ENCODE peak calls at places on chromosome 13, in four cellular contexts. One of them, this sample, is unnamed.

GRCh38 chr13:93561553-93561952 is 334.9 kb downstream of the GPC6 start:
- DNase-seq in body of pancreas: no peak
- DNase-seq in BE2C: no peak
- DNase-seq in left ventricle myocardium inferior: no peak
- DNase-seq in this sample: no peak

GRCh38 chr13:80141114-80141849 is 199.6 kb downstream of the SPRY2 start:
- DNase-seq in BE2C: no peak
- DNase-seq in left ventricle myocardium inferior: peak; percentile 68
- DNase-seq in body of pancreas: peak; percentile 37
- DNase-seq in this sample: peak; percentile 90

GRCh38 chr13:40480915-40481525 is 185.4 kb downstream of the FOXO1 start:
- DNase-seq in body of pancreas: no peak
- DNase-seq in BE2C: no peak
- DNase-seq in left ventricle myocardium inferior: no peak
- DNase-seq in this sample: no peak

GRCh38 chr13:60226507-60226906 is 62.8 kb upstream of the DIAPH3 start:
- DNase-seq in left ventricle myocardium inferior: no peak
- DNase-seq in BE2C: peak; percentile 70
- DNase-seq in body of pancreas: peak; percentile 53
- DNase-seq in this sample: no peak

GRCh38 chr13:109783815-109784589 is 2.4 kb downstream of the IRS2 start:
- DNase-seq in left ventricle myocardium inferior: no peak
- DNase-seq in BE2C: peak; percentile 63
- DNase-seq in body of pancreas: no peak
- DNase-seq in this sample: no peak

GRCh38 chr13:47665041-47665440 is 336.0 kb downstream of the SUCLA2 start:
- DNase-seq in BE2C: no peak
- DNase-seq in left ventricle myocardium inferior: no peak
- DNase-seq in body of pancreas: no peak
- DNase-seq in this sample: no peak

GRCh38 chr13:83906240-83906820 is 24.1 kb upstream of the SLITRK1 start:
- DNase-seq in body of pancreas: no peak
- DNase-seq in left ventricle myocardium inferior: no peak
- DNase-seq in BE2C: no peak
- DNase-seq in this sample: no peak

GRCh38 chr13:94966380-94966779 is 254.0 kb upstream of the SOX21 start:
- DNase-seq in BE2C: no peak
- DNase-seq in body of pancreas: no peak
- DNase-seq in left ventricle myocardium inferior: no peak
- DNase-seq in this sample: no peak

GRCh38 chr13:99418663-99419140 is 82.6 kb upstream of the TM9SF2 start:
- DNase-seq in left ventricle myocardium inferior: no peak
- DNase-seq in BE2C: no peak
- DNase-seq in body of pancreas: no peak
- DNase-seq in this sample: no peak

GRCh38 chr13:80584785-80585184 is 243.9 kb upstream of the SPRY2 start:
- DNase-seq in body of pancreas: no peak
- DNase-seq in BE2C: no peak
- DNase-seq in left ventricle myocardium inferior: no peak
- DNase-seq in this sample: no peak

GRCh38 chr13:98976941-98977340 is 923 bp downstream of the DOCK9 start:
- DNase-seq in left ventricle myocardium inferior: no peak
- DNase-seq in body of pancreas: no peak
- DNase-seq in BE2C: no peak
- DNase-seq in this sample: no peak

GRCh38 chr13:98839826-98840769 is 87.6 kb upstream of the SLC15A1 start:
- DNase-seq in left ventricle myocardium inferior: peak; percentile 60
- DNase-seq in body of pancreas: peak; percentile 71
- DNase-seq in BE2C: peak; percentile 78
- DNase-seq in this sample: peak; percentile 68

GRCh38 chr13:38226496-38226895 is 123.2 kb upstream of the UFM1 start:
- DNase-seq in body of pancreas: no peak
- DNase-seq in left ventricle myocardium inferior: no peak
- DNase-seq in BE2C: no peak
- DNase-seq in this sample: no peak
- H3K4me3 ChIP-seq in body of pancreas: no peak overlapping the region
- H3K4me3 ChIP-seq in left ventricle myocardium inferior: no peak overlapping the region
- H3K4me3 ChIP-seq in BE2C: no peak overlapping the region
- H3K4me3 ChIP-seq in this sample: no peak overlapping the region

GRCh38 chr13:91351980-91352379 is 4.5 kb downstream of the MIR17HG start:
- DNase-seq in body of pancreas: no peak
- DNase-seq in BE2C: no peak
- DNase-seq in left ventricle myocardium inferior: no peak
- DNase-seq in this sample: no peak
- H3K4me3 ChIP-seq in body of pancreas: no peak overlapping the region
- H3K4me3 ChIP-seq in BE2C: peak overlapping the region; percentile 6
- H3K4me3 ChIP-seq in left ventricle myocardium inferior: no peak overlapping the region
- H3K4me3 ChIP-seq in this sample: no peak overlapping the region

GRCh38 chr13:31675521-31675953 is 63.8 kb upstream of the RXFP2 start:
- DNase-seq in left ventricle myocardium inferior: no peak
- DNase-seq in BE2C: peak; percentile 77
- DNase-seq in body of pancreas: no peak
- DNase-seq in this sample: no peak
- H3K4me3 ChIP-seq in left ventricle myocardium inferior: no peak overlapping the region
- H3K4me3 ChIP-seq in BE2C: peak overlapping the region; percentile 22
- H3K4me3 ChIP-seq in body of pancreas: no peak overlapping the region
- H3K4me3 ChIP-seq in this sample: no peak overlapping the region

DNA sequence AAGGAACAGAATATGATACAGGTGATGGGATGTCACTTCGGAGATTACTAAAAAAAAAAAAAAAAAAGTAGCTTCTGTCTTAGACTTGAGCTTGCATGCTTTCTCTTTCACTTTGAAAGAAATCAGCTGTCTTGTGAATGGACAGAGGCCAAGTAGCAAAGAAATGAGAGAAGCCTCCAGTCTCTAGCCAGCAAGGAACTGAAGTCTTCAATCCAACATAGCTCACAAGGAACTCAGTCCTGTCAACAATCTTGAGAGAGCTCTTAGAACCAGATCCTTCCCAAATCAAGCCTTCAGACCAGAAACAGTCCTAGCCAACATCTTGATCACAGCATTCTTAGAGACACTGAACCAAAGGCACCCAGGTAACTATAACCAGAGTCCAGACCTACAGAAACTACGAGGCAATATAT is 7.7 kb downstream of the N4BP2L2 start:
- DNase-seq in BE2C: no peak
- DNase-seq in left ventricle myocardium inferior: no peak
- DNase-seq in body of pancreas: no peak
- DNase-seq in this sample: peak; percentile 62
- H3K4me3 ChIP-seq in BE2C: no peak overlapping the region
- H3K4me3 ChIP-seq in left ventricle myocardium inferior: peak overlapping the region; percentile 24
- H3K4me3 ChIP-seq in body of pancreas: no peak overlapping the region
- H3K4me3 ChIP-seq in this sample: no peak overlapping the region

GRCh38 chr13:106562301-106562700 is 5.6 kb downstream of the ARGLU1 start:
- DNase-seq in body of pancreas: no peak
- DNase-seq in BE2C: no peak
- DNase-seq in left ventricle myocardium inferior: no peak
- DNase-seq in this sample: no peak
- H3K4me3 ChIP-seq in body of pancreas: no peak overlapping the region
- H3K4me3 ChIP-seq in BE2C: no peak overlapping the region
- H3K4me3 ChIP-seq in left ventricle myocardium inferior: no peak overlapping the region
- H3K4me3 ChIP-seq in this sample: no peak overlapping the region

GRCh38 chr13:101451641-101452040 is 834 bp upstream of the ITGBL1 start:
- DNase-seq in left ventricle myocardium inferior: no peak
- DNase-seq in body of pancreas: no peak
- DNase-seq in BE2C: no peak
- DNase-seq in this sample: no peak

GRCh38 chr13:101454767-101455166 is 2.3 kb downstream of the ITGBL1 start:
- DNase-seq in left ventricle myocardium inferior: no peak
- DNase-seq in BE2C: no peak
- DNase-seq in body of pancreas: no peak
- DNase-seq in this sample: no peak

GRCh38 chr13:101452519-101453485 is at the start of gene ITGBL1:
- DNase-seq in left ventricle myocardium inferior: peak; percentile 25
- DNase-seq in body of pancreas: peak; percentile 7
- DNase-seq in BE2C: no peak
- DNase-seq in this sample: no peak

GRCh38 chr13:101455863-101456262 is 3.4 kb downstream of the ITGBL1 start:
- DNase-seq in left ventricle myocardium inferior: no peak
- DNase-seq in BE2C: no peak
- DNase-seq in body of pancreas: no peak
- DNase-seq in this sample: peak; percentile 87

GRCh38 chr13:101453784-101454201 is 1.3 kb downstream of the ITGBL1 start:
- DNase-seq in body of pancreas: peak; percentile 64
- DNase-seq in left ventricle myocardium inferior: peak; percentile 17
- DNase-seq in BE2C: no peak
- DNase-seq in this sample: no peak
- H3K4me3 ChIP-seq in body of pancreas: peak overlapping the region; percentile 36
- H3K4me3 ChIP-seq in left ventricle myocardium inferior: peak overlapping the region; percentile 63
- H3K4me3 ChIP-seq in BE2C: no peak overlapping the region
- H3K4me3 ChIP-seq in this sample: peak overlapping the region; percentile 33